ENCODE peak calls at places on chromosome 1, in seven cellular contexts. A is glutamatergic neuron, C is heart right ventricle, W is GM20000, Y is cardiac muscle cell, T is prostate gland, D is adrenal gland. V is an unnamed sample.

GRCh38 chr1:1273152-1273534 is 511 bp downstream of the UBE2J2 start:
- DNase-seq in Y (peak; percentile 42), A (no peak), D (peak; percentile 64), T (no peak), C (no peak), W (no peak), V (peak; percentile 25)

GRCh38 chr1:109887890-109888289 is 22.8 kb upstream of the CSF1 start:
- DNase-seq in W (no peak), A (no peak), C (no peak), Y (no peak), D (no peak), T (no peak), V (no peak)

GRCh38 chr1:213035573-213035972 is 15.5 kb upstream of the RPS6KC1 start:
- DNase-seq in Y (no peak), D (no peak), T (no peak), A (no peak), W (no peak), C (no peak), V (no peak)

GRCh38 chr1:35717911-35718476 is 690 bp downstream of the C1orf216 start:
- DNase-seq in D (peak; percentile 65), W (no peak), C (peak; percentile 45), Y (peak; percentile 18), T (no peak), A (no peak), V (peak; percentile 70)

GRCh38 chr1:100989306-100990077 is 36.1 kb downstream of the DPH5 start:
- DNase-seq in Y (no peak), A (no peak), D (no peak), T (no peak), W (no peak), C (no peak), V (peak; percentile 84)

GRCh38 chr1:111513410-111514020 is 10.1 kb upstream of the ADORA3 start:
- DNase-seq in D (peak; percentile 48), Y (no peak), A (no peak), W (no peak), C (no peak), T (no peak), V (no peak)

GRCh38 chr1:177830531-177830930 is 139.3 kb downstream of the SEC16B start:
- DNase-seq in T (no peak), C (no peak), A (no peak), W (no peak), D (no peak), Y (no peak), V (no peak)

GRCh38 chr1:63509718-63510117 is 13.3 kb downstream of the ITGB3BP start:
- DNase-seq in C (no peak), T (no peak), Y (no peak), W (no peak), A (no peak), D (no peak), V (no peak)

GRCh38 chr1:186308264-186309060 is 66.6 kb downstream of the TPR start:
- DNase-seq in A (no peak), T (no peak), D (no peak), C (no peak), Y (no peak), W (no peak), V (no peak)

GRCh38 chr1:94285026-94285654 is 47.8 kb upstream of the ARHGAP29 start:
- DNase-seq in A (no peak), C (no peak), Y (no peak), W (no peak), T (no peak), D (no peak), V (no peak)

GRCh38 chr1:195766709-195767108 is 841.5 kb downstream of the KCNT2 start:
- DNase-seq in D (no peak), C (no peak), A (no peak), T (no peak), Y (no peak), W (no peak), V (no peak)

GRCh38 chr1:87560961-87561360 is 232.3 kb downstream of the LMO4 start:
- DNase-seq in W (no peak), Y (no peak), C (no peak), T (no peak), A (no peak), D (no peak), V (no peak)

GRCh38 chr1:217106231-217106630 is 383.0 kb upstream of the ESRRG start:
- DNase-seq in D (no peak), C (no peak), A (no peak), W (no peak), Y (no peak), T (no peak), V (no peak)

GRCh38 chr1:27656157-27656893 is 15.7 kb downstream of the IFI6 start:
- DNase-seq in A (no peak), C (peak; percentile 63), Y (no peak), D (peak; percentile 80), W (no peak), T (no peak), V (peak; percentile 23)

GRCh38 chr1:30419831-30420230 is 303.6 kb downstream of the MATN1 start:
- DNase-seq in Y (no peak), A (no peak), T (no peak), D (no peak), W (no peak), C (no peak), V (no peak)

GRCh38 chr1:114093624-114094302 is 59.9 kb downstream of the SYT6 start:
- DNase-seq in C (no peak), D (no peak), T (peak; percentile 51), A (no peak), Y (no peak), W (no peak), V (peak; percentile 3)

GRCh38 chr1:3409737-3410434 is 44.6 kb upstream of the ARHGEF16 start:
- DNase-seq in A (peak; percentile 60), T (peak; percentile 62), W (no peak), C (peak; percentile 65), Y (peak; percentile 77), D (peak; percentile 53), V (peak; percentile 9)

GRCh38 chr1:94798054-94798453 is 22.1 kb upstream of the SLC44A3 start:
- DNase-seq in Y (no peak), A (no peak), T (no peak), W (no peak), C (no peak), D (no peak), V (no peak)

GRCh38 chr1:71668059-71668458 is 587.2 kb upstream of the ZRANB2 start:
- DNase-seq in T (no peak), W (no peak), C (no peak), A (no peak), Y (no peak), D (no peak), V (no peak)

GRCh38 chr1:80218112-80218511 is 1211.6 kb upstream of the ADGRL4 start:
- DNase-seq in C (no peak), A (no peak), D (no peak), T (no peak), W (peak; percentile 8), Y (peak; percentile 55), V (peak; percentile 24)

GRCh38 chr1:39509360-39510009 is 18.0 kb downstream of the BMP8A start:
- DNase-seq in C (peak; percentile 44), T (no peak), D (peak; percentile 17), W (peak; percentile 53), A (no peak), Y (no peak), V (peak; percentile 62)

GRCh38 chr1:158098256-158098655 is 82.4 kb upstream of the CD1D start:
- DNase-seq in T (no peak), D (no peak), A (no peak), W (no peak), Y (no peak), C (no peak), V (no peak)

GRCh38 chr1:203860396-203860951 is 925 bp upstream of the SNRPE start:
- DNase-seq in D (peak; percentile 82), C (no peak), Y (peak; percentile 12), A (no peak), T (peak; percentile 85), W (no peak), V (peak; percentile 33)

GRCh38 chr1:103156966-103157365 is 48.6 kb upstream of the COL11A1 start:
- DNase-seq in T (no peak), Y (no peak), A (no peak), W (no peak), D (no peak), C (no peak), V (peak; percentile 84)

GRCh38 chr1:202462342-202463076 is 114.0 kb downstream of the PPP1R12B start:
- DNase-seq in Y (peak; percentile 97), A (no peak), D (no peak), T (peak; percentile 28), W (no peak), C (no peak), V (no peak)

GRCh38 chr1:89274431-89274857 is 1.8 kb upstream of the GBP5 start:
- DNase-seq in T (peak; percentile 33), A (no peak), Y (no peak), C (no peak), D (peak; percentile 38), W (no peak), V (peak; percentile 78)

GRCh38 chr1:231836227-231836893 is 209.8 kb downstream of the DISC1 start:
- DNase-seq in C (no peak), W (no peak), Y (no peak), D (no peak), T (no peak), A (no peak), V (no peak)

GRCh38 chr1:118990513-118991131 is 2.5 kb upstream of the TBX15 start:
- DNase-seq in D (no peak), C (no peak), T (no peak), Y (no peak), W (no peak), A (no peak), V (no peak)

GRCh38 chr1:65658122-65658521 is 134.6 kb upstream of the PDE4B start:
- DNase-seq in D (no peak), Y (no peak), A (no peak), C (no peak), W (no peak), T (no peak), V (no peak)
- TF ChIP-seq CTCF in D (no peak), Y (no peak), A (no peak), C (no peak), W (no peak), T (no peak), V (no peak)

GRCh38 chr1:74933500-74933899 is 200.5 kb downstream of the TYW3 start:
- DNase-seq in C (no peak), W (no peak), Y (no peak), A (no peak), D (no peak), T (no peak), V (no peak)
- TF ChIP-seq CTCF in C (no peak), W (no peak), Y (no peak), A (no peak), D (no peak), T (no peak), V (no peak)

GRCh38 chr1:8165595-8166360 is 139.7 kb upstream of the ERRFI1 start:
- DNase-seq in T (no peak), A (peak; percentile 27), Y (no peak), D (peak; percentile 15), W (no peak), C (no peak), V (no peak)
- TF ChIP-seq CTCF in T (no peak), A (no peak), Y (peak; percentile 28), D (no peak), W (no peak), C (no peak), V (peak; percentile 20)

GRCh38 chr1:112955678-112956502 is at the start of gene SLC16A1:
- DNase-seq in T (peak; percentile 91), Y (peak; percentile 97), A (peak; percentile 94), W (peak; percentile 95), D (peak; percentile 94), C (peak; percentile 95), V (peak; percentile 96)
- TF ChIP-seq CTCF in T (peak; percentile 33), Y (peak; percentile 37), A (no peak), W (peak; percentile 2), D (peak; percentile 18), C (peak; percentile 8), V (peak; percentile 45)

GRCh38 chr1:226871636-226872327 is 1.4 kb downstream of the PSEN2 start:
- DNase-seq in D (no peak), C (no peak), A (no peak), Y (no peak), W (no peak), T (no peak), V (no peak)
- TF ChIP-seq CTCF in D (no peak), C (no peak), A (no peak), Y (no peak), W (no peak), T (no peak), V (no peak)